ENCODE peak calls at places on chromosomes 13 and 19, in nine cellular contexts. J, Z, N, Q, C, L, V, X and G are unnamed samples.

GRCh38 chr13:93004919-93005318 is 221.7 kb upstream of the GPC6 start:
- DNase-seq in J (no peak), V (no peak), Q (no peak), N (no peak), X (no peak), L (no peak), Z (no peak), C (no peak), G (peak)

GRCh38 chr19:3945838-3946237 is 13.0 kb downstream of the NMRK2 start:
- DNase-seq in V (no peak), N (no peak), C (no peak), Q (no peak), X (no peak), Z (no peak), L (no peak), J (no peak), G (peak)

GRCh38 chr13:19618925-19619324 is 14.5 kb upstream of the MPHOSPH8 start:
- DNase-seq in X (peak), J (no peak), C (peak), Q (no peak), Z (no peak), N (no peak), V (no peak), L (no peak), G (peak)

GRCh38 chr13:98977568-98978270 is at the start of gene DOCK9:
- DNase-seq in Z (no peak), N (no peak), L (peak), V (peak), X (no peak), Q (peak), J (no peak), C (peak), G (peak)

GRCh38 chr19:35742121-35742724 is at the start of gene IGFLR1:
- DNase-seq in C (no peak), Q (no peak), V (no peak), N (no peak), J (no peak), X (peak), L (no peak), Z (peak), G (no peak)

GRCh38 chr13:83563499-83563898 is 318.8 kb downstream of the SLITRK1 start:
- DNase-seq in C (no peak), N (no peak), X (no peak), J (no peak), V (no peak), L (no peak), Q (no peak), Z (no peak), G (no peak)

GRCh38 chr19:30895946-30896345 is 453.3 kb downstream of the TSHZ3 start:
- DNase-seq in N (no peak), V (no peak), Q (no peak), L (no peak), X (no peak), J (no peak), C (no peak), Z (no peak), G (no peak)

GRCh38 chr13:66508153-66508909 is 721.8 kb downstream of the PCDH9 start:
- DNase-seq in N (no peak), L (no peak), Q (no peak), C (no peak), X (no peak), V (no peak), Z (no peak), J (no peak), G (no peak)

GRCh38 chr13:52837850-52838249 is 10.6 kb downstream of the PCDH8 start:
- DNase-seq in L (no peak), X (no peak), Z (no peak), J (no peak), N (no peak), Q (no peak), V (no peak), C (no peak), G (no peak)

GRCh38 chr13:109784590-109785140 is 1.7 kb downstream of the IRS2 start:
- DNase-seq in X (no peak), V (peak), N (no peak), Q (peak), J (no peak), L (peak), C (peak), Z (peak), G (peak)

GRCh38 chr19:29620931-29621351 is 14.9 kb downstream of the POP4 start:
- DNase-seq in Q (no peak), J (no peak), Z (no peak), V (no peak), N (no peak), L (peak), X (peak), C (no peak), G (no peak)

GRCh38 chr13:85383291-85383690 is 415.9 kb downstream of the SLITRK6 start:
- DNase-seq in Z (no peak), X (no peak), J (no peak), Q (no peak), L (no peak), V (no peak), N (no peak), C (no peak), G (no peak)

GRCh38 chr19:1513492-1514294 is 874 bp upstream of the ADAMTSL5 start:
- DNase-seq in L (no peak), N (no peak), Z (peak), V (no peak), C (peak), Q (no peak), X (peak), J (no peak), G (peak)

GRCh38 chr13:61410669-61411297 is 4.9 kb downstream of the PCDH20 start:
- DNase-seq in N (no peak), Z (no peak), Q (no peak), L (no peak), V (no peak), X (peak), C (no peak), J (peak), G (peak)

GRCh38 chr19:48874309-48875135 is 2.3 kb downstream of the PPP1R15A start:
- DNase-seq in Q (no peak), L (no peak), Z (peak), C (peak), V (peak), X (peak), J (no peak), N (no peak), G (peak)

GRCh38 chr13:29703421-29703820 is 107.9 kb upstream of the SLC7A1 start:
- DNase-seq in L (no peak), J (no peak), N (no peak), Z (no peak), V (no peak), C (no peak), Q (no peak), X (no peak), G (no peak)

GRCh38 chr19:3176715-3177501 is 1.7 kb upstream of the S1PR4 start:
- DNase-seq in Q (no peak), V (no peak), Z (peak), X (peak), C (no peak), L (peak), J (no peak), N (no peak), G (peak)

GRCh38 chr13:39353988-39354387 is 249.0 kb downstream of the LHFPL6 start:
- DNase-seq in X (no peak), L (no peak), Z (no peak), N (no peak), C (no peak), J (no peak), Q (no peak), V (no peak), G (no peak)

GRCh38 chr19:3982701-3983541 is 2.3 kb downstream of the EEF2 start:
- DNase-seq in J (no peak), Q (no peak), Z (no peak), N (no peak), C (no peak), X (no peak), L (no peak), V (no peak), G (peak)

GRCh38 chr19:17490411-17490810 is 20.1 kb downstream of the SLC27A1 start:
- DNase-seq in J (no peak), L (no peak), X (no peak), C (no peak), Q (no peak), V (no peak), Z (no peak), N (no peak), G (no peak)

GRCh38 chr13:99968521-99969367 is 2.8 kb downstream of the ZIC5 start:
- DNase-seq in Z (peak), J (no peak), L (no peak), X (no peak), C (no peak), V (no peak), Q (no peak), N (no peak), G (no peak)

GRCh38 chr19:14830702-14831101 is 4.3 kb downstream of the OR7A5 start:
- DNase-seq in J (no peak), X (no peak), V (no peak), Z (no peak), N (no peak), Q (no peak), L (no peak), C (no peak), G (no peak)

GRCh38 chr19:48842744-48843162 is 6.5 kb upstream of the HSD17B14 start:
- DNase-seq in N (no peak), C (peak), L (no peak), Z (peak), X (peak), J (no peak), V (peak), Q (peak), G (peak)

GRCh38 chr19:18414504-18415176 is 4.6 kb upstream of the SSBP4 start:
- DNase-seq in C (no peak), J (no peak), Z (peak), Q (no peak), L (peak), N (no peak), X (peak), V (peak), G (no peak)

GRCh38 chr19:46954502-46955004 is 65.1 kb upstream of the NPAS1 start:
- DNase-seq in Z (no peak), C (no peak), L (no peak), N (no peak), J (no peak), Q (no peak), V (no peak), X (peak), G (no peak)

GRCh38 chr13:33108620-33109019 is 92.4 kb downstream of the KL start:
- DNase-seq in J (no peak), V (no peak), Z (no peak), X (no peak), Q (no peak), C (no peak), L (no peak), N (no peak), G (no peak)

GRCh38 chr13:32086791-32087441 is 55.3 kb downstream of the FRY start:
- DNase-seq in L (no peak), J (no peak), Q (no peak), X (no peak), C (no peak), N (no peak), Z (no peak), V (no peak), G (no peak)

GRCh38 chr13:39961036-39961435 is 305.6 kb downstream of the COG6 start:
- DNase-seq in Q (no peak), V (no peak), N (no peak), L (no peak), J (no peak), C (no peak), X (no peak), Z (no peak), G (no peak)

GRCh38 chr19:2385053-2385721 is 25.1 kb downstream of the TMPRSS9 start:
- DNase-seq in L (peak), N (no peak), X (no peak), C (peak), Q (no peak), Z (peak), J (peak), V (peak), G (peak)

GRCh38 chr19:51784922-51785690 is 9.9 kb upstream of the FPR3 start:
- DNase-seq in C (peak), J (no peak), Q (no peak), L (no peak), V (no peak), N (peak), Z (peak), X (peak), G (peak)

GRCh38 chr13:59261928-59262488 is 901.7 kb downstream of the DIAPH3 start:
- DNase-seq in N (no peak), J (no peak), X (peak), L (no peak), V (no peak), C (no peak), Q (no peak), Z (no peak), G (peak)
- TF ChIP-seq CTCF in N (no peak), J (peak), X (peak), L (no peak), V (no peak), C (no peak), Q (peak), Z (no peak), G (no peak)

DNA sequence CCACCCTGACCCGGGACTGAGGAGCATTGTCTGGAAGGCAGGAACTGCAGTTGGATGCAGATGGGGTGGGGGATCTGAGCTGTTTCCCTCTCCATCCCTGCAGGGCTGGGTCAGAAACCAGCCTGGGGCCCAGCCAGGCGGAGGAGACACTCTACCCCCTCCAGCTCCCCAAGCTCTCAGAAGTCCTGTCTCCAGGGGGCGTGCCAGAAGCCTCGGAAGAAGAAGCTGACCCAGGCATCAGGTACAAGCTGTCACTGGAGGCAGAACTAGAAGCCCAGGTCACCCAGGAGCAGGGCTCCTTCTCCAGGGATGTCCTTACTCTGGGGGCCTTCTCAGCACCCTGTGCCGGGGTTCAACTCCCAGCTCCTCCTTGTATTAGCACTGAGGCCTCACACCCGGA is 15.5 kb downstream of the SIX5 start:
- DNase-seq in N (no peak), L (no peak), Q (no peak), V (no peak), Z (no peak), X (no peak), J (no peak), C (peak), G (no peak)
- TF ChIP-seq CTCF in N (no peak), L (no peak), Q (no peak), V (no peak), Z (no peak), X (no peak), J (no peak), C (no peak), G (no peak)

GRCh38 chr13:96000069-96000468 is 53.1 kb downstream of the UGGT2 start:
- DNase-seq in N (no peak), J (no peak), X (no peak), V (no peak), Z (no peak), L (no peak), Q (no peak), C (no peak), G (no peak)
- TF ChIP-seq CTCF in N (no peak), J (no peak), X (no peak), V (no peak), Z (no peak), L (no peak), Q (no peak), C (no peak), G (no peak)

GRCh38 chr19:45782162-45782623 is at the start of gene DMPK:
- DNase-seq in Z (no peak), V (peak), Q (no peak), C (peak), L (peak), N (no peak), J (no peak), X (no peak), G (no peak)
- TF ChIP-seq CTCF in Z (no peak), V (no peak), Q (no peak), C (no peak), L (no peak), N (no peak), J (no peak), X (no peak), G (no peak)

DNA sequence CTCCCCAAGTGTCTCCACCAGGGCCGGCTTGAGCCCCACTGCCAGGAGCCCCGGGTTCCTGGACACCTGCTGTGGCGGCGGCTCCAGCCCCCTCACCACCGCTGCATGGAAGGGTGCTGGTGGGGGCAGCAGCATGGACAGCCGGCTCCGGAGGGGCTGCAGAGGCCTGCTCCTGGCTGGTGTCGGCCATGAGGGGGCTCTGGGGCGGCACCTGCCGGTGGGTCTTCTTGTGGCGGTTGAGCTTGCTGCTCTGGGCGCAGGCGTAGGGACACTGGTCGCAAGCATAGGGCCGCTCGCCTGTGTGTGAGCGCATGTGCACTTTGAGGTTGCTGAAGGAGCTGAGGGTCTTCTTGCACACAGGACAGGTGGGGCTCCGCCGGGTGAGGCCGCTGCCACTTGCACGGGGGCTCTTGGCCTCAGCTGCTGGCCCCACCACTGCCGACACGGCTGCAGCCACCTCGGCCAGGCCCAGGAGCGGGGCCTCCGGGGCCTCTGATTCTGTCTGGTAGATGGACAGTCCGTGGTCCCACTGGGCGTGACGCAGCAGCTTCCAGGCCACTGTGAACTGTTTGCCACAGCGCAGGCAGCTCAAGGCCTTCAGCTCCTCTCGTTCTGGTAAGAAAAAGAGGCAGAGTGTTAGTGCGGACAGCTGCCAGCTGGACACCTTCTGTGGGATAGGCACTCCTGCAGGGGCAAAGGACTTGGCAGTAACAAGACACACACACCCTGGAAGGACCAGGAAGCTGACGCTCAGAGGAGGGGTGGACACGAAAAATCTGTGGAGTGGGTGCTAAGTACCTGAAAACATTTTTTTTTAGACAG is 4.1 kb downstream of the ZNF296 start:
- DNase-seq in Q (no peak), C (no peak), Z (no peak), N (no peak), V (no peak), J (no peak), X (no peak), L (no peak), G (no peak)
- TF ChIP-seq CTCF in Q (no peak), C (no peak), Z (no peak), N (no peak), V (no peak), J (no peak), X (no peak), L (no peak), G (no peak)